ENCODE peak calls at places on chromosomes 4 and X, in five cellular contexts. One of them, this sample, is unnamed.
A peak's percentile ranks its signal among the peaks of the same experiment; 100 is the strongest.

GRCh38 chrX:155270969-155271368 is 6.7 kb upstream of the RAB39B start:
- DNase-seq in activated CD4-positive, alpha-beta T cell treated with anti-CD3 and anti-CD28 coated beads, Interleukin-2, amount 50 U/mL, for 4 hours: no peak
- DNase-seq in memory B cell: no peak
- DNase-seq in foreskin keratinocyte: no peak
- DNase-seq in T-cell: no peak
- DNase-seq in this sample: no peak

GRCh38 chr4:173211838-173212237 is 43.2 kb downstream of the GALNT7 start:
- DNase-seq in activated CD4-positive, alpha-beta T cell treated with anti-CD3 and anti-CD28 coated beads, Interleukin-2, amount 50 U/mL, for 4 hours: no peak
- DNase-seq in memory B cell: no peak
- DNase-seq in foreskin keratinocyte: peak; percentile 73
- DNase-seq in T-cell: no peak
- DNase-seq in this sample: no peak

GRCh38 chrX:155086202-155086840 is 15.0 kb downstream of the BRCC3 start:
- DNase-seq in activated CD4-positive, alpha-beta T cell treated with anti-CD3 and anti-CD28 coated beads, Interleukin-2, amount 50 U/mL, for 4 hours: peak; percentile 21
- DNase-seq in memory B cell: peak; percentile 34
- DNase-seq in foreskin keratinocyte: no peak
- DNase-seq in T-cell: peak; percentile 32
- DNase-seq in this sample: no peak

GRCh38 chrX:56786889-56787733 is 58.1 kb downstream of the NBDY start:
- DNase-seq in activated CD4-positive, alpha-beta T cell treated with anti-CD3 and anti-CD28 coated beads, Interleukin-2, amount 50 U/mL, for 4 hours: no peak
- DNase-seq in memory B cell: no peak
- DNase-seq in foreskin keratinocyte: no peak
- DNase-seq in T-cell: no peak
- DNase-seq in this sample: no peak

GRCh38 chr4:43330288-43330687 is 437.8 kb downstream of the GRXCR1 start:
- DNase-seq in activated CD4-positive, alpha-beta T cell treated with anti-CD3 and anti-CD28 coated beads, Interleukin-2, amount 50 U/mL, for 4 hours: no peak
- DNase-seq in memory B cell: no peak
- DNase-seq in foreskin keratinocyte: peak; percentile 88
- DNase-seq in T-cell: no peak
- DNase-seq in this sample: no peak

GRCh38 chrX:42755820-42756219 is 22.1 kb downstream of the PPP1R2C start:
- DNase-seq in activated CD4-positive, alpha-beta T cell treated with anti-CD3 and anti-CD28 coated beads, Interleukin-2, amount 50 U/mL, for 4 hours: no peak
- DNase-seq in memory B cell: no peak
- DNase-seq in foreskin keratinocyte: peak; percentile 15
- DNase-seq in T-cell: no peak
- DNase-seq in this sample: no peak

GRCh38 chr4:101332424-101332823 is 14.9 kb downstream of the PPP3CA start:
- DNase-seq in activated CD4-positive, alpha-beta T cell treated with anti-CD3 and anti-CD28 coated beads, Interleukin-2, amount 50 U/mL, for 4 hours: no peak
- DNase-seq in memory B cell: no peak
- DNase-seq in foreskin keratinocyte: no peak
- DNase-seq in T-cell: no peak
- DNase-seq in this sample: no peak

GRCh38 chr4:111433436-111433835 is 711.8 kb upstream of the FAM241A start:
- DNase-seq in activated CD4-positive, alpha-beta T cell treated with anti-CD3 and anti-CD28 coated beads, Interleukin-2, amount 50 U/mL, for 4 hours: no peak
- DNase-seq in memory B cell: no peak
- DNase-seq in foreskin keratinocyte: peak; percentile 65
- DNase-seq in T-cell: no peak
- DNase-seq in this sample: no peak